ENCODE peak calls at places on chromosome 7, in five cellular contexts. F, Y, I, A and Q are unnamed samples.

GRCh38 chr7:55550010-55550409 is 22.3 kb downstream of the VOPP1 start:
- DNase-seq in I (no peak), Y (no peak), A (no peak), F (no peak), Q (no peak)

GRCh38 chr7:155860461-155860839 is 48.2 kb upstream of the SHH start:
- DNase-seq in I (no peak), F (no peak), Y (no peak), A (no peak), Q (no peak)

GRCh38 chr7:82677493-82677892 is 233.9 kb upstream of the CACNA2D1 start:
- DNase-seq in I (no peak), F (no peak), A (peak), Y (no peak), Q (peak)

GRCh38 chr7:1320616-1321289 is 88.1 kb downstream of the UNCX start:
- DNase-seq in I (no peak), A (no peak), F (peak), Y (no peak), Q (no peak)

GRCh38 chr7:39413866-39414668 is 152.1 kb upstream of the YAE1 start:
- DNase-seq in F (peak), A (peak), Y (peak), I (peak), Q (peak)

GRCh38 chr7:107874605-107875446 is 16.2 kb upstream of the DLD start:
- DNase-seq in Y (no peak), A (peak), I (no peak), F (no peak), Q (peak)

GRCh38 chr7:133112335-133112734 is 30.4 kb upstream of the CHCHD3 start:
- DNase-seq in A (no peak), Y (no peak), I (no peak), F (no peak), Q (no peak)

GRCh38 chr7:25788961-25789620 is 362.9 kb upstream of the NFE2L3 start:
- DNase-seq in I (no peak), F (no peak), Y (no peak), A (no peak), Q (no peak)

GRCh38 chr7:48351893-48352292 is 180.6 kb downstream of the ABCA13 start:
- DNase-seq in A (no peak), I (no peak), Y (no peak), F (no peak), Q (no peak)

DNA sequence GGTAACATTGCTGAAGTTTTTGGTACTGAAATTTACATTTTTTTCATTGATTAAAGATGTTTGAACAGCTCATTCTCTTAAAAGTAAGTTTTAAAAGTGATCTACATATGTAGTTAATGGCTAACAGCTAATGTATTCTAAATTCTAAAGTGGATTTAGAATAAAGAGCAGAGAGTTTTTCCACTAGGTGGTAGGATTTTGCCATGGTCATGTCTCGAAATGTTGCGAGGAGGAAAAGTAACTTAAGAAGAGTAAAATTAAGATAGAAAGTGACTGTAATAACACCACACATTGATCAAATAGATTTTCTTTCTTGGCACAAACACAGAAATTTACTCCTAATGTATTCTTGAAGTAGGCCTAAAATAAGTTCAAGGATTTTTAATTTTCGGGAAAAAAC is 19.8 kb downstream of the LSMEM1 start:
- DNase-seq in Y (no peak), A (no peak), F (no peak), I (no peak), Q (no peak)
- TF ChIP-seq CTCF in Y (no peak), A (peak), F (no peak), I (no peak), Q (no peak)

GRCh38 chr7:93636276-93636675 is 61.8 kb upstream of the CALCR start:
- DNase-seq in F (no peak), Y (no peak), I (no peak), A (no peak), Q (no peak)
- H3K4me3 ChIP-seq in F (no peak), Y (no peak), I (no peak), A (no peak), Q (no peak)

GRCh38 chr7:131355917-131356777 is 28.5 kb downstream of the MKLN1 start:
- DNase-seq in A (no peak), Y (no peak), F (no peak), I (no peak), Q (peak)
- TF ChIP-seq CTCF in A (no peak), Y (no peak), F (no peak), I (no peak), Q (no peak)

DNA sequence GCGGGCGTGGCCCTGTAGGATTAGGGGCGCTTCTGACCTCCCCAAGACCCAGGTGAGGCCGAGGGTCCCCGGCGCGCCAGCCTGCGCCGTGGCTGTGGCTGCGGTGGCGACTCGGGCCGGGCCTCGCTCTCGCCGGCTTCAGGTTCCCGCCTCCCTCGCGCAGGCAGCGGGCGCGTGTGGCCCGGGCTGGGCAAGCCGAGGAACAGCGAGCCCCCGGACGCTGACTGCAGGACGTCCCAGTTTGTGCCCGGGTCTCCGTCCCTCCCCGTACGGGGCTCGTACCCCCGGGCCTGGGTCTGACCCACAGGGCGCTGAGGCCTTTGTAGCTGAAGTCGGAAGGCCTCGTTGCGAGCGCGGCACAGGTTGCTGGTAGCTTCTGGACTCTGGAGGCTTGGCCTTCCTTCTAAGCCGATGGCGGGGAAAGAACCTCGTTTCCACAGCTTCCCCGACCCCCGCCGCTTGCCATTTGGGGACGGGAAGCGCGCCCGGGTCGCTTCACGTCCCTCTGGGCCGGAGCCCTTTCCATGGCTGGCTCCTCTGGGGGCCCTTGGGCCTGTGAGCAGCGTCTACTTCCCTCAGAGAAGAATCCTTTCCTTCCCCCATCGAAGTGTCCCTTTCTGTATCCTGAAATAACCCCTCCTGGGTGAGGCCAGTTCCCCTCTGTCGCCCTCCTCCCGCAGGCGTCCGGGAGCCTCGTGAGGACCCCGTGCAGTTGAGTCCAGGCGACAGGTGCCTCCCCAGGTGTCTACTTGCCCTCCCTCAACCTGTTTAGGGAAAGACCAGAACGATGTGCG is 9.1 kb downstream of the EVX1 start:
- DNase-seq in A (no peak), I (no peak), F (no peak), Y (no peak), Q (no peak)
- H3K4me3 ChIP-seq in A (no peak), I (peak), F (peak), Y (no peak), Q (no peak)

DNA sequence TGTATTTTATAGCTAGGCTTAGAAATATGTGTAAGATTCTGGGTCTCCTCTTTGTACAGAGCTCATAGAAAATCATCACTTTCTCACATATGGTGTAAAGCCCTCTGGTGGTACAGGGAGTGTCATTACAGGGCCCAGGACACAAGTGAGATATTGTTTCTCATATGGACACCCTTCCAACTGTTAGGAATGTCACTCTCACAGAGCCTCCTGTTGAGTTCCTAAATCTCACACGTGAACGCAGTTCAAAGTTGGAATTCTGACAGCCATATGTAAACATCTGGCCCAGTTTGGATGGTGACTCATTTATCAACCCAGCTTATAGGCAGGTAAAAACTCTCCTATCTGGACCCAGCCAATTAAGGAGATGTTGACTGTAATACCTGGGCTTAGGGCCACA is 35.4 kb upstream of the ZNF107 start:
- DNase-seq in I (no peak), A (no peak), Y (no peak), F (no peak), Q (peak)
- TF ChIP-seq CTCF in I (peak), A (peak), Y (no peak), F (peak), Q (peak)

GRCh38 chr7:34123316-34123715 is 218.0 kb downstream of the BMPER start:
- DNase-seq in I (no peak), A (no peak), Y (no peak), F (no peak), Q (no peak)
- H3K4me3 ChIP-seq in I (no peak), A (no peak), Y (no peak), F (no peak), Q (no peak)